ENCODE peak calls at places on chromosomes 6 and 20, in four cellular contexts. One of them, this sample, is unnamed.

GRCh38 chr6:17965397-17965796 is 22.0 kb downstream of the KIF13A start:
- DNase-seq in left lung: no peak
- DNase-seq in thoracic aorta: no peak
- DNase-seq in uterus: no peak
- DNase-seq in this sample: no peak

GRCh38 chr20:47956261-47956995 is 171.1 kb upstream of the SULF2 start:
- DNase-seq in thoracic aorta: no peak
- DNase-seq in left lung: no peak
- DNase-seq in uterus: no peak
- DNase-seq in this sample: no peak

GRCh38 chr6:168118935-168119334 is 39.9 kb upstream of the FRMD1 start:
- DNase-seq in uterus: peak; percentile 3
- DNase-seq in left lung: no peak
- DNase-seq in thoracic aorta: no peak
- DNase-seq in this sample: no peak

GRCh38 chr6:26205161-26205624 is 118.0 kb downstream of the HFE start:
- DNase-seq in left lung: peak; percentile 87
- DNase-seq in thoracic aorta: no peak
- DNase-seq in uterus: peak; percentile 92
- DNase-seq in this sample: peak; percentile 87

GRCh38 chr6:136921521-136921935 is 573 bp upstream of the SLC35D3 start:
- DNase-seq in thoracic aorta: no peak
- DNase-seq in left lung: no peak
- DNase-seq in uterus: no peak
- DNase-seq in this sample: no peak

GRCh38 chr6:18277181-18278006 is 13.1 kb upstream of the DEK start:
- DNase-seq in thoracic aorta: no peak
- DNase-seq in left lung: no peak
- DNase-seq in uterus: no peak
- DNase-seq in this sample: no peak

GRCh38 chr20:341682-342081 is 5.2 kb upstream of the NRSN2 start:
- DNase-seq in uterus: no peak
- DNase-seq in thoracic aorta: no peak
- DNase-seq in left lung: no peak
- DNase-seq in this sample: no peak

GRCh38 chr6:134534708-134535149 is 216.8 kb upstream of the SGK1 start:
- DNase-seq in left lung: no peak
- DNase-seq in uterus: no peak
- DNase-seq in thoracic aorta: no peak
- DNase-seq in this sample: no peak

GRCh38 chr6:25354078-25354940 is 75.1 kb downstream of the CARMIL1 start:
- DNase-seq in thoracic aorta: no peak
- DNase-seq in uterus: no peak
- DNase-seq in left lung: no peak
- DNase-seq in this sample: no peak

GRCh38 chr20:52083627-52084232 is 107.8 kb downstream of the ZFP64 start:
- DNase-seq in left lung: peak; percentile 43
- DNase-seq in thoracic aorta: no peak
- DNase-seq in uterus: peak; percentile 55
- DNase-seq in this sample: peak; percentile 32

GRCh38 chr6:17268114-17268513 is 13.0 kb upstream of the RBM24 start:
- DNase-seq in thoracic aorta: no peak
- DNase-seq in left lung: no peak
- DNase-seq in uterus: no peak
- DNase-seq in this sample: no peak

GRCh38 chr6:13355043-13355945 is 27.0 kb upstream of the TBC1D7 start:
- DNase-seq in thoracic aorta: no peak
- DNase-seq in left lung: no peak
- DNase-seq in uterus: no peak
- DNase-seq in this sample: no peak

GRCh38 chr6:108874470-108875160 is 26.4 kb downstream of the ARMC2 start:
- DNase-seq in uterus: peak; percentile 66
- DNase-seq in thoracic aorta: no peak
- DNase-seq in left lung: no peak
- DNase-seq in this sample: no peak

GRCh38 chr20:50354690-50355592 is 155.2 kb upstream of the PTPN1 start:
- DNase-seq in thoracic aorta: no peak
- DNase-seq in uterus: no peak
- DNase-seq in left lung: no peak
- DNase-seq in this sample: no peak

GRCh38 chr6:16901777-16902176 is 140.5 kb upstream of the ATXN1 start:
- DNase-seq in left lung: peak; percentile 76
- DNase-seq in uterus: peak; percentile 21
- DNase-seq in thoracic aorta: peak; percentile 12
- DNase-seq in this sample: no peak

GRCh38 chr6:108468346-108468745 is 92.4 kb upstream of the FOXO3 start:
- DNase-seq in uterus: no peak
- DNase-seq in left lung: no peak
- DNase-seq in thoracic aorta: no peak
- DNase-seq in this sample: no peak

GRCh38 chr6:7196019-7196402 is 88.2 kb downstream of the RREB1 start:
- DNase-seq in left lung: no peak
- DNase-seq in thoracic aorta: no peak
- DNase-seq in uterus: no peak
- DNase-seq in this sample: no peak

GRCh38 chr6:90286884-90287488 is 9.7 kb downstream of the BACH2 start:
- DNase-seq in uterus: peak; percentile 23
- DNase-seq in left lung: no peak
- DNase-seq in thoracic aorta: no peak
- DNase-seq in this sample: peak; percentile 52

GRCh38 chr6:161094904-161095440 is 103.4 kb downstream of the MAP3K4 start:
- DNase-seq in left lung: no peak
- DNase-seq in uterus: no peak
- DNase-seq in thoracic aorta: no peak
- DNase-seq in this sample: no peak

GRCh38 chr20:50446351-50447101 is 63.7 kb upstream of the PTPN1 start:
- DNase-seq in uterus: no peak
- DNase-seq in thoracic aorta: no peak
- DNase-seq in left lung: no peak
- DNase-seq in this sample: no peak

GRCh38 chr6:26543953-26544352 is 5.8 kb downstream of the HMGN4 start:
- DNase-seq in uterus: no peak
- DNase-seq in thoracic aorta: no peak
- DNase-seq in left lung: no peak
- DNase-seq in this sample: no peak

GRCh38 chr6:33419580-33420492 is at the start of gene SYNGAP1:
- DNase-seq in uterus: peak; percentile 90
- DNase-seq in left lung: peak; percentile 66
- DNase-seq in thoracic aorta: no peak
- DNase-seq in this sample: peak; percentile 53

GRCh38 chr6:33172307-33173227 is 19.7 kb downstream of the COL11A2 start:
- DNase-seq in left lung: no peak
- DNase-seq in thoracic aorta: no peak
- DNase-seq in uterus: no peak
- DNase-seq in this sample: no peak

GRCh38 chr6:53484409-53485280 is 60.3 kb downstream of the GCLC start:
- DNase-seq in left lung: no peak
- DNase-seq in thoracic aorta: peak; percentile 48
- DNase-seq in uterus: peak; percentile 85
- DNase-seq in this sample: peak; percentile 42

GRCh38 chr6:11785449-11785951 is 6.9 kb upstream of the ADTRP start:
- DNase-seq in left lung: no peak
- DNase-seq in uterus: no peak
- DNase-seq in thoracic aorta: no peak
- DNase-seq in this sample: no peak

GRCh38 chr6:27816906-27817305 is 95.3 kb downstream of the OR2B2 start:
- DNase-seq in left lung: no peak
- DNase-seq in uterus: no peak
- DNase-seq in thoracic aorta: no peak
- DNase-seq in this sample: no peak

GRCh38 chr6:82370788-82371187 is 7.2 kb downstream of the TPBG start:
- DNase-seq in left lung: no peak
- DNase-seq in uterus: no peak
- DNase-seq in thoracic aorta: no peak
- DNase-seq in this sample: no peak

GRCh38 chr20:57627972-57628650 is 7.9 kb upstream of the ZBP1 start:
- DNase-seq in uterus: peak; percentile 74
- DNase-seq in left lung: peak; percentile 64
- DNase-seq in thoracic aorta: no peak
- DNase-seq in this sample: peak; percentile 60

GRCh38 chr6:26240981-26241770 is 123.8 kb upstream of the BTN3A2 start:
- DNase-seq in left lung: peak; percentile 58
- DNase-seq in uterus: no peak
- DNase-seq in thoracic aorta: no peak
- DNase-seq in this sample: peak; percentile 27

GRCh38 chr20:15931897-15932296 is 641.4 kb downstream of the KIF16B start:
- DNase-seq in uterus: no peak
- DNase-seq in left lung: no peak
- DNase-seq in thoracic aorta: no peak
- DNase-seq in this sample: no peak

GRCh38 chr6:154404791-154405400 is 48.3 kb upstream of the IPCEF1 start:
- DNase-seq in left lung: no peak
- DNase-seq in thoracic aorta: no peak
- DNase-seq in uterus: no peak
- DNase-seq in this sample: no peak

GRCh38 chr20:732727-733126 is 35.6 kb downstream of the SLC52A3 start:
- DNase-seq in thoracic aorta: no peak
- DNase-seq in left lung: no peak
- DNase-seq in uterus: no peak
- DNase-seq in this sample: no peak

GRCh38 chr6:79665725-79666551 is 34.8 kb downstream of the SH3BGRL2 start:
- DNase-seq in thoracic aorta: no peak
- DNase-seq in left lung: no peak
- DNase-seq in uterus: no peak
- DNase-seq in this sample: no peak

GRCh38 chr20:52226370-52226769 is 34.8 kb upstream of the ZFP64 start:
- DNase-seq in thoracic aorta: no peak
- DNase-seq in left lung: no peak
- DNase-seq in uterus: no peak
- DNase-seq in this sample: no peak

GRCh38 chr20:24437322-24438090 is 31.9 kb upstream of the SYNDIG1 start:
- DNase-seq in left lung: no peak
- DNase-seq in uterus: peak; percentile 75
- DNase-seq in thoracic aorta: no peak
- DNase-seq in this sample: no peak

GRCh38 chr20:38878798-38879197 is 47.4 kb upstream of the FAM83D start:
- DNase-seq in left lung: no peak
- DNase-seq in uterus: no peak
- DNase-seq in thoracic aorta: no peak
- DNase-seq in this sample: no peak

GRCh38 chr20:29443819-29444218 is 1813.6 kb upstream of the DEFB115 start:
- DNase-seq in uterus: no peak
- DNase-seq in thoracic aorta: no peak
- DNase-seq in left lung: no peak
- DNase-seq in this sample: no peak

GRCh38 chr20:50786703-50787102 is 8.2 kb upstream of the BCAS4 start:
- DNase-seq in thoracic aorta: no peak
- DNase-seq in left lung: no peak
- DNase-seq in uterus: no peak
- DNase-seq in this sample: no peak

GRCh38 chr6:108559884-108560462 is 744 bp upstream of the FOXO3 start:
- DNase-seq in uterus: peak; percentile 89
- DNase-seq in left lung: peak; percentile 63
- DNase-seq in thoracic aorta: peak; percentile 43
- DNase-seq in this sample: no peak

DNA sequence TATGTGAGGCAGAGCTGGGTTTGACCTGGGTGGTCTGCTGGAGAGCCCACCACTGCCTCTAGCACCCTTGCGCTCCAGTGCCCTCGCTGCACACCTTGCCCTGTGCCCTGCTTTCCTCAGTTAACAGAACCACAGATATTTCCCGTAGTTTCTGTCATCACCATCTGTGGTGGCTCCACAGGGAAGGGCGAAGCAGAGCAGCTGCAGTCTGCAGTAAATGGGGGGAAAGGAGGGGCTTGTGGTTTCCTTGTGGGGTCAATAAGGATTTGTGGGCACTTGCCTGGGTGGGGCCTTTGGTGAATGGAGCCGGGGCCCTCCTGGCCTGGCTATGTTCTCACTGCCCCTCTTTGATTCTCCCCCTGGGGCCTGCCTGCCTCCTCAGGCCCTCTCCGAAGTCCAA is 21.2 kb upstream of the CCDC167 start:
- DNase-seq in thoracic aorta: no peak
- DNase-seq in left lung: no peak
- DNase-seq in uterus: no peak
- DNase-seq in this sample: no peak
- H3K4me3 ChIP-seq in thoracic aorta: no peak overlapping the region
- H3K4me3 ChIP-seq in left lung: no peak overlapping the region
- H3K4me3 ChIP-seq in uterus: no peak overlapping the region
- H3K4me3 ChIP-seq in this sample: no peak overlapping the region

DNA sequence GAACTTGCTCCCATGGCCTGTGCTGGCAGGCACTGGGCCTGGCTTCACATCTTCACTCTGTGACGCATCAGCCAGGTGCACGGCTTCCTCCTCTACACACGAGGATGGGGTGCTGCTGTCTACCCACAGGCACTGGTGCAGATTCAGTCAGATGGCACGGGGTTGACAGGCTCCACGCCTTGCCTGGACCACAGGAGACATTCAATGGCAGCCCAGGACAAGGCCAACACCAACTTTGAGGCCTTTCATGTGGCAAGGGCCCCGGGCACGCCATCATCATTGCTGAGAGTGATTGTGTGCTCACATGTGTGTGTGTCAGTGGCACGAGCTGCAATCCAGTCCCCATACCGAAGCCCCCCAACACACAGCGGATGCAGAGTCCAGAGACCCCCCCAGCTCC is 92.3 kb downstream of the TMEM242 start:
- DNase-seq in thoracic aorta: no peak
- DNase-seq in uterus: no peak
- DNase-seq in left lung: no peak
- DNase-seq in this sample: no peak
- H3K27ac ChIP-seq in thoracic aorta: peak overlapping the region; percentile 1
- H3K27ac ChIP-seq in uterus: peak overlapping the region; percentile 52
- H3K27ac ChIP-seq in left lung: no peak overlapping the region
- H3K27ac ChIP-seq in this sample: no peak overlapping the region

GRCh38 chr20:53922901-53923314 is 147.5 kb downstream of the BCAS1 start:
- DNase-seq in thoracic aorta: no peak
- DNase-seq in uterus: no peak
- DNase-seq in left lung: no peak
- DNase-seq in this sample: no peak
- H3K4me3 ChIP-seq in thoracic aorta: no peak overlapping the region
- H3K4me3 ChIP-seq in uterus: no peak overlapping the region
- H3K4me3 ChIP-seq in left lung: no peak overlapping the region
- H3K4me3 ChIP-seq in this sample: no peak overlapping the region

GRCh38 chr6:105806486-105806920 is 279.6 kb upstream of the PRDM1 start:
- DNase-seq in left lung: no peak
- DNase-seq in uterus: no peak
- DNase-seq in thoracic aorta: no peak
- DNase-seq in this sample: no peak
- H3K27ac ChIP-seq in left lung: no peak overlapping the region
- H3K27ac ChIP-seq in uterus: no peak overlapping the region
- H3K27ac ChIP-seq in thoracic aorta: no peak overlapping the region
- H3K27ac ChIP-seq in this sample: no peak overlapping the region